ENCODE peak calls at places on chromosomes 11 and 22, in nine cellular contexts. Z is NB4, T is upper lobe of right lung, G is right atrium auricular region, V is tibial artery, Q is K562, J is cardiac fibroblast, Y is brain microvascular endothelial cell, P is IMR-90. C is an unnamed sample.

GRCh38 chr11:117171648-117172051 is 6.9 kb upstream of the SIDT2 start:
- DNase-seq in P (peak), J (peak), Y (peak), Q (peak), T (no peak), G (no peak), V (no peak), Z (no peak), C (no peak)

GRCh38 chr11:49405743-49406142 is 197.3 kb upstream of the FOLH1 start:
- DNase-seq in V (no peak), Y (no peak), J (no peak), P (no peak), T (peak), G (no peak), Q (no peak), Z (no peak), C (no peak)

GRCh38 chr22:50319503-50319951 is 7.3 kb downstream of the DENND6B start:
- DNase-seq in Q (no peak), Z (no peak), J (no peak), G (no peak), P (no peak), T (peak), V (no peak), Y (no peak), C (no peak)

GRCh38 chr11:440065-441042 is 1.5 kb downstream of the ANO9 start:
- DNase-seq in V (no peak), Y (no peak), J (peak), T (no peak), Z (peak), P (no peak), G (no peak), Q (peak), C (no peak)

GRCh38 chr22:24969588-24970301 is 17.2 kb downstream of the KIAA1671 start:
- DNase-seq in Z (no peak), J (peak), T (no peak), P (no peak), V (peak), G (peak), Y (peak), Q (no peak), C (no peak)

GRCh38 chr22:46963672-46964545 is 201.5 kb downstream of the TBC1D22A start:
- DNase-seq in Q (no peak), G (no peak), Z (no peak), T (no peak), Y (no peak), V (no peak), P (no peak), J (no peak), C (no peak)

GRCh38 chr22:46587492-46588278 is 32.5 kb upstream of the GRAMD4 start:
- DNase-seq in Y (no peak), J (no peak), T (peak), G (no peak), V (no peak), Z (no peak), P (no peak), Q (no peak), C (no peak)

GRCh38 chr22:46537221-46537945 is at the start of gene CELSR1:
- DNase-seq in V (no peak), P (peak), T (peak), G (no peak), Q (no peak), Z (peak), J (no peak), Y (no peak), C (no peak)

GRCh38 chr11:84691830-84692229 is 935.3 kb downstream of the DLG2 start:
- DNase-seq in Y (no peak), V (no peak), Z (no peak), T (no peak), J (no peak), P (no peak), Q (no peak), G (no peak), C (no peak)

GRCh38 chr11:128776088-128776433 is 82.2 kb downstream of the FLI1 start:
- DNase-seq in Y (no peak), G (no peak), J (no peak), T (no peak), Q (no peak), Z (no peak), V (no peak), P (no peak), C (no peak)

GRCh38 chr22:37112084-37112728 is 2.7 kb upstream of the TMPRSS6 start:
- DNase-seq in Q (no peak), P (no peak), G (no peak), Y (no peak), V (no peak), Z (no peak), T (no peak), J (no peak), C (no peak)

GRCh38 chr11:73983764-73984543 is 1.3 kb upstream of the UCP2 start:
- DNase-seq in J (no peak), Y (no peak), G (no peak), T (peak), V (peak), Q (no peak), P (no peak), Z (peak), C (no peak)

GRCh38 chr11:8111636-8112035 is 30.6 kb downstream of the TUB start:
- DNase-seq in P (no peak), T (no peak), Q (no peak), V (no peak), G (no peak), J (no peak), Y (no peak), Z (no peak), C (no peak)

GRCh38 chr11:44633641-44634040 is 68.2 kb downstream of the CD82 start:
- DNase-seq in T (no peak), V (no peak), P (no peak), G (peak), Y (no peak), Q (no peak), Z (no peak), J (no peak), C (no peak)
- TF ChIP-seq CTCF in T (no peak), V (no peak), P (no peak), G (peak), Y (peak), Q (no peak), Z (peak), J (peak), C (peak)

GRCh38 chr11:43735931-43736330 is 55.4 kb downstream of the HSD17B12 start:
- DNase-seq in G (no peak), Q (no peak), P (peak), V (no peak), T (no peak), J (peak), Y (no peak), Z (peak), C (peak)
- H3K4me3 ChIP-seq in G (no peak), Q (no peak), P (no peak), V (no peak), T (no peak), J (no peak), Y (no peak), Z (no peak), C (no peak)

GRCh38 chr22:27617214-27617881 is 184.2 kb downstream of the MN1 start:
- DNase-seq in G (no peak), Y (no peak), P (no peak), T (no peak), V (no peak), J (no peak), Q (no peak), Z (no peak), C (no peak)
- TF ChIP-seq CTCF in G (no peak), Y (peak), P (peak), T (no peak), V (no peak), J (peak), Q (no peak), Z (no peak), C (no peak)

DNA sequence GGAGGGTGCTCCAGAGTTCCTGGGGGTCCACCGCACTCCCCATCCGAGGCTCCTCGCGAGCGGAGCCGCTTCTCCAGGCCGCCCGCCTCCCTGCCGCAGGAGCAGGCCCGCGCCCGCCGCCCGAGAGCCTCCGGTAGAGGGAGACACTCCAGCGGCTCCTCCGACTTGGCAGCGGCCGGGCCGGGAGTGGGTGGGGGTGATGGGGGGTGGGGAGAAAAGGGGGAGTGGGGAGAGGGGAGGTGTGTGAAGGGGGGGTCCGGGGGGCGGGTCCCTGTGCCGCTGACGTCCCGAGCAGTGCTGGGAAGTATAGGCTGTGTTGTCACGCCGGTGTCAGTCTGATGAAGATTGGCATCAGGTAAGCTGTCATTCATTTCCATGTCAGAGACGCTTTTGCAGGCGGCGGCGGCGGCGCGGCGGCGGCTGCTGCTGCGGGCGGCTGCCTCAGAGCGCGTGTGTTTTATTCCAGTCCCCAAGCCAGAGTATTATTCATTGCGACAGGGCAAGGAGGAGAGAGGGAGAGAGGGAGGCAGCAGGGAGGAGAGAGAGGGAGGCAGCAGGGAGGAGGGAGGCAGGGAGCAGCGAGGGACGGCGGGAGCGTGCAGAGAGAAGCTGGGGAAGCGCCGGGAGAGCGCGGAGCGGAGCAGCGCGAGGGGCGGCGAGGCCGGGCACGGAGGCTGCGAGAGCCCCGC is at the start of gene PKNOX2:
- DNase-seq in P (peak), Y (peak), G (peak), Q (peak), J (peak), Z (peak), V (peak), T (peak), C (no peak)
- H3K4me3 ChIP-seq in P (peak), Y (peak), G (peak), Q (no peak), J (peak), Z (no peak), V (peak), T (peak), C (peak)

DNA sequence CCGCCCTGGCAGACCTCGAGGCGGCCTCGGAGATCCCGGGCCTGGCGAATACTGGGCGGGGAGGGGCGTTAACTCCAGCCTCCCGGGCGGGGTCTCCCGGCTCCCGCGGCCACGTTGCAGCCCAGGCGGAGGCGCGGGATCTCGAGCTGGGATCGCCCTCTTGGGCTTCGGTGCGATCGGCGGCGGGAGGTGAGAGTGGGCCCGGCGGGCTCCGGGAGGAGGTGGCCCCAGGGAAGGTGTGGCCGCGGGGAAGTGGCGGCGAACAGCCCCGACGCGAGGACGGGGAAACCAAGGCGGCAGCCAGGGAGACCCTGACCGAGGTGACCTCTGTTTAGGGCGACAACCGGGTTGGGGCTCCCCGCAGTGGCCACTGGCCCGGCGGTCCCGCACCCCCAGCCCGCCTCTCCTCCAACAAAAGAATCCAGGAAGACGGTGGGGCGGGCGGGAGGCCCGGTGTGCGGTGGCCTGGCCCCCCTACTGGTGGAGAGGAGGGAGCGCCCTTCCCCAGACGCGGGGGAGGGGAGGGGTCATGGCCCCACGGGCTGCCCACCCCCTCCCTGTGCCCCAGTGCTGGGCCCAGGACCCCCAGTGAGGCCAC is at the start of gene PHETA2:
- DNase-seq in Z (no peak), P (peak), Y (no peak), V (no peak), G (no peak), T (peak), J (peak), Q (no peak), C (no peak)
- TF ChIP-seq CTCF in Z (no peak), P (peak), Y (peak), V (peak), G (peak), T (peak), J (peak), Q (no peak), C (peak)

DNA sequence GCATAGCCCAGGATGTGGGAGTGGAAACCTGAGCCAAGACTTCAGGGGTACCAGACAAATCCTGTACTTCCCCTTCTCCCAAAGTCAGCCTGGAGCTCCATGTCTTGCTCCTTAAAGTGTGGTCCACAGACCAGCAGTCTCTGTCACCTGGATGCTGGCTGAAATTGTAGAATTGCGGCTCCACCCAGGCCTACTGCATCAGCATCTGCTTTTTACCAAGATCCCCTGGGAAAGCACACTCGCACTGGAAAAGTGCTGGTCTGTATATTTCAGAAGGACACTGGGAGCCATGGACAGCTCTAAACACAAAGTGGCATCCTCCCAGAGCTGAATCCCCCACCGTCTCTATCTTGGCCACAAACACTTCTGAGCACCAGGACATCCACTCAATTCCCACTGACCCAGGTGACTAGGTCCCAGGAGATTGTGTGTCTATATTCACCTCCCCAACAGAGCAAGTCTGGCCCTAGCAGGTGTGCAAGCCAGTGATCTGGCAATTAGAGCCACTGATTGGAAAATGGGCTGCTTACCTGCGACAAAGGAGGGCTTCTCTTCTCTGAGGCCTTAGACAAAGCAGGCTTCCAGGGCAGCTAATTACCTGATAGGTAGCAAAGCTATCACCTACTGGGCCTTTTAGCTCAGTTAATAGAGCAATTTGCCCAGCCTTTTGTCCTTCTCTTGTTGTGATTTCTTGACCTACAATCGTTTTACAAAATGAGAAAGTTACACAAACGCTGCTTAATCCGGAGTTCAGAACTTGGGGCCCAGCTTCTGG is 443.3 kb downstream of the MN1 start:
- DNase-seq in Y (no peak), P (no peak), V (no peak), Z (no peak), J (no peak), G (no peak), Q (no peak), T (no peak), C (no peak)
- H3K4me3 ChIP-seq in Y (no peak), P (no peak), V (no peak), Z (no peak), J (no peak), G (no peak), Q (no peak), T (no peak), C (no peak)

GRCh38 chr11:125431009-125431408 is 65.1 kb downstream of the FEZ1 start:
- DNase-seq in T (no peak), G (no peak), V (no peak), J (no peak), Z (no peak), P (no peak), Y (no peak), Q (no peak), C (no peak)

GRCh38 chr11:125435461-125436238 is 60.4 kb downstream of the FEZ1 start:
- DNase-seq in J (no peak), V (no peak), P (peak), Z (no peak), Q (peak), Y (no peak), G (no peak), T (no peak), C (no peak)

GRCh38 chr11:125429807-125430678 is 66.0 kb downstream of the FEZ1 start:
- DNase-seq in P (no peak), J (no peak), Q (no peak), G (no peak), Z (no peak), T (peak), Y (no peak), V (no peak), C (no peak)

GRCh38 chr11:125431481-125431880 is 64.6 kb downstream of the FEZ1 start:
- DNase-seq in G (no peak), J (no peak), Y (no peak), Q (no peak), P (no peak), V (no peak), T (peak), Z (no peak), C (no peak)

DNA sequence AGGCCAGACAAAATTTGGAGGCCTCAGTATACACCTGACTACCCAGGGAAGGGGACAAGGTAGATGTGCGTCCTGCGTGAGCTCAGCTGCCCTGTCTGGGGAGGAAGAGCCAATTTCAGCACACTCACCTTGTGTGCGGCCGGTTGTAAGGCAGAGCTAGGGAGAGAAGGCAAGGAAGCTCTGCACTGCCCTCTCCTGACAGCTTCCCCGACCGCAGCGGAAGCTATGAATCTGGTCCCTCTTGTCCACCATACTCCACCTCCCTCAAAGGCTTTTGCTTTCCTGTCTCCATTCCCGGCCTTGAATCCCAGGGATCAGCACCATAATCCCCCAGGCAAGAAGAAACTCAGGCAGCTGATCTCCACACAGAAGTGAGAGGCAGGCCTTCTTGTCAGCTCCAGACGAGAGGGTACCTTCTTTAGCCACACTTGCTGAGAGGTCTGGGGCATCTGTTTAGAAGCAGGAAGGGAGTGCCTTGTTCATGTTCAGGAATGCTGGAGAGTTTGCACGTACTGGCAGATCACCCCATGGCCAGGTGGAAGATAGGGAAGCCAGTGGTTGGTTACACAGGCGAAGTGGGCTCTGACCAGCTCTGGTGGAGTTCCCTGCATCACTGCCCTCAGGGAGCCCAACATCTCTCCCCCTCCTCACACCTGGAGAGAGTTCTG is 62.5 kb downstream of the FEZ1 start:
- DNase-seq in Y (peak), P (peak), T (no peak), V (no peak), G (no peak), Z (peak), Q (peak), J (peak), C (no peak)
- TF ChIP-seq CTCF in Y (peak), P (peak), T (peak), V (no peak), G (peak), Z (peak), Q (peak), J (peak), C (peak)

DNA sequence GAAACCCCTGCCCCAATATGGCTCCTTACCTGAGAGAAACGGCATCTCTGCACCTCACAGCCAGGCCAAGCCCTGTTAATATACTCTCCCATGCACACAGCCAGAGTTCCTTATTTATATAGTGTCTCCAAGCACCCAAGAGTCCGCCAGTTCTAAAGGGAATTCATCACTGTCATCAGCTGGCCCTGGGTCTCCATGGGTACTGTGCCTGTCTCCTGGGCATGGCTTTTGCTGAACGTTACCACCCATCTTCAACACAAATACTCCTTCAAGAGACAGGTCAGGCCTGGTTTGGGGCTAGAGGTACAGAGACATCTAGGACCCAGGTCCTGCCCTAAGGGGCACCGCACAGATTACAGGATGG is 1.6 kb upstream of the ATG16L2 start:
- DNase-seq in P (no peak), J (no peak), Q (no peak), Z (no peak), V (no peak), G (no peak), T (no peak), Y (no peak), C (no peak)
- H3K4me3 ChIP-seq in P (peak), J (no peak), Q (no peak), Z (peak), V (peak), G (peak), T (peak), Y (peak), C (peak)